ENCODE peak calls at places on chromosomes 7 and 10, in ten cellular contexts. C, U, N, P, O, J, Z, V, R and F are unnamed samples.

GRCh38 chr7:29217112-29217511 is 22.5 kb downstream of the CHN2 start:
- DNase-seq in C (no peak), U (no peak), N (no peak), P (no peak), O (no peak), J (no peak), Z (no peak), V (no peak), R (no peak), F (no peak)

GRCh38 chr10:32787690-32788284 is 170.2 kb downstream of the ITGB1 start:
- DNase-seq in C (no peak), U (no peak), N (no peak), P (no peak), O (no peak), J (no peak), Z (no peak), V (no peak), R (no peak), F (no peak)

GRCh38 chr10:1377756-1378397 is 321.7 kb downstream of the WDR37 start:
- DNase-seq in C (peak; percentile 35), U (no peak), N (no peak), P (no peak), O (no peak), J (no peak), Z (no peak), V (no peak), R (no peak), F (no peak)

GRCh38 chr10:91787258-91787657 is 11.0 kb upstream of the TNKS2 start:
- DNase-seq in C (no peak), U (no peak), N (no peak), P (no peak), O (no peak), J (no peak), Z (no peak), V (no peak), R (no peak), F (no peak)

GRCh38 chr7:81159402-81159801 is 240.6 kb upstream of the SEMA3C start:
- DNase-seq in C (no peak), U (no peak), N (no peak), P (no peak), O (no peak), J (no peak), Z (no peak), V (no peak), R (no peak), F (no peak)

GRCh38 chr10:103554488-103555320 is 61.2 kb downstream of the NEURL1 start:
- DNase-seq in C (peak; percentile 64), U (no peak), N (no peak), P (peak; percentile 45), O (peak; percentile 21), J (no peak), Z (no peak), V (no peak), R (no peak), F (no peak)

GRCh38 chr10:104336829-104337526 is 1.3 kb downstream of the ITPRIP start:
- DNase-seq in C (peak; percentile 35), U (no peak), N (peak; percentile 52), P (no peak), O (no peak), J (no peak), Z (no peak), V (no peak), R (no peak), F (no peak)

GRCh38 chr7:141200191-141201108 is 126.6 kb downstream of the TMEM178B start:
- DNase-seq in C (no peak), U (no peak), N (no peak), P (no peak), O (no peak), J (no peak), Z (no peak), V (no peak), R (no peak), F (no peak)

GRCh38 chr10:72026251-72026650 is 62.1 kb downstream of the CHST3 start:
- DNase-seq in C (no peak), U (no peak), N (no peak), P (no peak), O (no peak), J (no peak), Z (no peak), V (no peak), R (no peak), F (no peak)

GRCh38 chr7:134999136-134999535 is 12.8 kb downstream of the AGBL3 start:
- DNase-seq in C (no peak), U (no peak), N (no peak), P (no peak), O (no peak), J (no peak), Z (no peak), V (no peak), R (no peak), F (no peak)

GRCh38 chr10:33087142-33087541 is 129.1 kb upstream of the ITGB1 start:
- DNase-seq in C (no peak), U (no peak), N (no peak), P (no peak), O (no peak), J (no peak), Z (no peak), V (no peak), R (no peak), F (no peak)

GRCh38 chr10:28754930-28755718 is 77.8 kb downstream of the BAMBI start:
- DNase-seq in C (no peak), U (no peak), N (no peak), P (no peak), O (no peak), J (no peak), Z (no peak), V (no peak), R (no peak), F (no peak)

GRCh38 chr10:107553470-107553869 is 389.0 kb upstream of the SORCS1 start:
- DNase-seq in C (no peak), U (no peak), N (peak; percentile 11), P (no peak), O (no peak), J (no peak), Z (no peak), V (no peak), R (no peak), F (no peak)